ENCODE peak calls at places on chromosomes 4 and X, in eight cellular contexts. One of them, this sample, is unnamed.

GRCh38 chr4:89837385-89837995 is 529 bp upstream of the SNCA start:
- DNase-seq in mammary epithelial cell: peak; percentile 65
- DNase-seq in neural crest cell: peak; percentile 59
- DNase-seq in pancreas: no peak
- DNase-seq in choroid plexus epithelial cell: peak; percentile 37
- DNase-seq in endothelial cell of umbilical vein: peak; percentile 79
- DNase-seq in BE2C: peak; percentile 52
- DNase-seq in lower lobe of right lung: no peak
- DNase-seq in this sample: peak; percentile 51

GRCh38 chrX:31854716-31855115 is 782.9 kb upstream of the FTHL17 start:
- DNase-seq in choroid plexus epithelial cell: no peak
- DNase-seq in endothelial cell of umbilical vein: no peak
- DNase-seq in BE2C: no peak
- DNase-seq in lower lobe of right lung: no peak
- DNase-seq in pancreas: no peak
- DNase-seq in mammary epithelial cell: no peak
- DNase-seq in neural crest cell: no peak
- DNase-seq in this sample: no peak

GRCh38 chr4:126513596-126513995 is 1119.2 kb upstream of the INTU start:
- DNase-seq in BE2C: no peak
- DNase-seq in neural crest cell: no peak
- DNase-seq in mammary epithelial cell: no peak
- DNase-seq in pancreas: no peak
- DNase-seq in choroid plexus epithelial cell: no peak
- DNase-seq in endothelial cell of umbilical vein: no peak
- DNase-seq in lower lobe of right lung: no peak
- DNase-seq in this sample: no peak

GRCh38 chr4:90852232-90852631 is 725.0 kb downstream of the CCSER1 start:
- DNase-seq in lower lobe of right lung: no peak
- DNase-seq in choroid plexus epithelial cell: no peak
- DNase-seq in BE2C: peak; percentile 39
- DNase-seq in neural crest cell: no peak
- DNase-seq in endothelial cell of umbilical vein: no peak
- DNase-seq in pancreas: no peak
- DNase-seq in mammary epithelial cell: no peak
- DNase-seq in this sample: no peak

GRCh38 chrX:131747173-131747572 is 203.3 kb downstream of the OR13H1 start:
- DNase-seq in BE2C: no peak
- DNase-seq in lower lobe of right lung: no peak
- DNase-seq in mammary epithelial cell: peak; percentile 81
- DNase-seq in endothelial cell of umbilical vein: no peak
- DNase-seq in neural crest cell: no peak
- DNase-seq in pancreas: peak; percentile 87
- DNase-seq in choroid plexus epithelial cell: no peak
- DNase-seq in this sample: peak; percentile 34

GRCh38 chrX:14362731-14363130 is 166.6 kb upstream of the GLRA2 start:
- DNase-seq in pancreas: no peak
- DNase-seq in endothelial cell of umbilical vein: no peak
- DNase-seq in choroid plexus epithelial cell: peak; percentile 8
- DNase-seq in mammary epithelial cell: no peak
- DNase-seq in lower lobe of right lung: no peak
- DNase-seq in neural crest cell: no peak
- DNase-seq in BE2C: no peak
- DNase-seq in this sample: no peak

GRCh38 chr4:86269354-86269753 is 90.5 kb downstream of the MAPK10 start:
- DNase-seq in endothelial cell of umbilical vein: no peak
- DNase-seq in BE2C: no peak
- DNase-seq in neural crest cell: no peak
- DNase-seq in pancreas: no peak
- DNase-seq in mammary epithelial cell: no peak
- DNase-seq in lower lobe of right lung: no peak
- DNase-seq in choroid plexus epithelial cell: no peak
- DNase-seq in this sample: no peak

GRCh38 chrX:38563006-38563405 is 1.7 kb downstream of the TSPAN7 start:
- DNase-seq in pancreas: no peak
- DNase-seq in BE2C: no peak
- DNase-seq in mammary epithelial cell: no peak
- DNase-seq in lower lobe of right lung: no peak
- DNase-seq in endothelial cell of umbilical vein: no peak
- DNase-seq in choroid plexus epithelial cell: no peak
- DNase-seq in neural crest cell: no peak
- DNase-seq in this sample: no peak

GRCh38 chrX:133085785-133086184 is 11.1 kb downstream of the USP26 start:
- DNase-seq in mammary epithelial cell: peak; percentile 83
- DNase-seq in lower lobe of right lung: no peak
- DNase-seq in endothelial cell of umbilical vein: no peak
- DNase-seq in BE2C: no peak
- DNase-seq in choroid plexus epithelial cell: no peak
- DNase-seq in neural crest cell: no peak
- DNase-seq in pancreas: peak; percentile 19
- DNase-seq in this sample: no peak

GRCh38 chrX:84993150-84993549 is 10.5 kb upstream of the APOOL start:
- DNase-seq in neural crest cell: no peak
- DNase-seq in choroid plexus epithelial cell: no peak
- DNase-seq in lower lobe of right lung: no peak
- DNase-seq in BE2C: no peak
- DNase-seq in pancreas: no peak
- DNase-seq in mammary epithelial cell: no peak
- DNase-seq in endothelial cell of umbilical vein: no peak
- DNase-seq in this sample: no peak

GRCh38 chrX:110992611-110993010 is 103.4 kb upstream of the PAK3 start:
- DNase-seq in pancreas: peak; percentile 51
- DNase-seq in lower lobe of right lung: no peak
- DNase-seq in neural crest cell: peak; percentile 9
- DNase-seq in mammary epithelial cell: peak; percentile 20
- DNase-seq in choroid plexus epithelial cell: peak; percentile 9
- DNase-seq in BE2C: peak; percentile 10
- DNase-seq in endothelial cell of umbilical vein: no peak
- DNase-seq in this sample: peak; percentile 16

GRCh38 chrX:56600141-56600540 is 36.7 kb downstream of the UBQLN2 start:
- DNase-seq in choroid plexus epithelial cell: peak; percentile 19
- DNase-seq in pancreas: no peak
- DNase-seq in neural crest cell: no peak
- DNase-seq in endothelial cell of umbilical vein: peak; percentile 15
- DNase-seq in mammary epithelial cell: no peak
- DNase-seq in BE2C: no peak
- DNase-seq in lower lobe of right lung: no peak
- DNase-seq in this sample: no peak

GRCh38 chr4:89836897-89837384 is at the start of gene SNCA:
- DNase-seq in choroid plexus epithelial cell: peak; percentile 39
- DNase-seq in mammary epithelial cell: peak; percentile 81
- DNase-seq in neural crest cell: peak; percentile 76
- DNase-seq in lower lobe of right lung: peak; percentile 55
- DNase-seq in BE2C: peak; percentile 80
- DNase-seq in pancreas: peak; percentile 25
- DNase-seq in endothelial cell of umbilical vein: peak; percentile 89
- DNase-seq in this sample: peak; percentile 32

GRCh38 chrX:124086411-124086810 is 124.9 kb downstream of the STAG2 start:
- DNase-seq in BE2C: no peak
- DNase-seq in pancreas: no peak
- DNase-seq in lower lobe of right lung: no peak
- DNase-seq in mammary epithelial cell: no peak
- DNase-seq in endothelial cell of umbilical vein: no peak
- DNase-seq in neural crest cell: no peak
- DNase-seq in choroid plexus epithelial cell: no peak
- DNase-seq in this sample: no peak

GRCh38 chr4:87038837-87039715 is 104.3 kb downstream of the AFF1 start:
- DNase-seq in BE2C: peak; percentile 78
- DNase-seq in choroid plexus epithelial cell: peak; percentile 82
- DNase-seq in lower lobe of right lung: peak; percentile 52
- DNase-seq in pancreas: peak; percentile 77
- DNase-seq in mammary epithelial cell: peak; percentile 89
- DNase-seq in endothelial cell of umbilical vein: peak; percentile 88
- DNase-seq in neural crest cell: peak; percentile 59
- DNase-seq in this sample: no peak

GRCh38 chr4:52729586-52729985 is 21.6 kb downstream of the ERVMER34-1 start:
- DNase-seq in BE2C: no peak
- DNase-seq in endothelial cell of umbilical vein: no peak
- DNase-seq in pancreas: no peak
- DNase-seq in mammary epithelial cell: no peak
- DNase-seq in choroid plexus epithelial cell: no peak
- DNase-seq in neural crest cell: no peak
- DNase-seq in lower lobe of right lung: no peak
- DNase-seq in this sample: no peak

GRCh38 chr4:182235016-182235415 is 8.2 kb upstream of the TENM3 start:
- DNase-seq in choroid plexus epithelial cell: no peak
- DNase-seq in pancreas: no peak
- DNase-seq in BE2C: no peak
- DNase-seq in neural crest cell: no peak
- DNase-seq in mammary epithelial cell: no peak
- DNase-seq in endothelial cell of umbilical vein: no peak
- DNase-seq in lower lobe of right lung: no peak
- DNase-seq in this sample: no peak

GRCh38 chr4:139710073-139710472 is 44.5 kb downstream of the MGST2 start:
- DNase-seq in mammary epithelial cell: no peak
- DNase-seq in pancreas: no peak
- DNase-seq in neural crest cell: no peak
- DNase-seq in endothelial cell of umbilical vein: no peak
- DNase-seq in BE2C: no peak
- DNase-seq in choroid plexus epithelial cell: no peak
- DNase-seq in lower lobe of right lung: no peak
- DNase-seq in this sample: no peak

GRCh38 chr4:139709660-139710059 is 44.0 kb downstream of the MGST2 start:
- DNase-seq in neural crest cell: no peak
- DNase-seq in lower lobe of right lung: no peak
- DNase-seq in mammary epithelial cell: no peak
- DNase-seq in choroid plexus epithelial cell: no peak
- DNase-seq in endothelial cell of umbilical vein: no peak
- DNase-seq in pancreas: no peak
- DNase-seq in BE2C: no peak
- DNase-seq in this sample: no peak

GRCh38 chr4:139700568-139700967 is 34.9 kb downstream of the MGST2 start:
- DNase-seq in lower lobe of right lung: no peak
- DNase-seq in pancreas: no peak
- DNase-seq in BE2C: no peak
- DNase-seq in endothelial cell of umbilical vein: no peak
- DNase-seq in neural crest cell: no peak
- DNase-seq in mammary epithelial cell: no peak
- DNase-seq in choroid plexus epithelial cell: no peak
- DNase-seq in this sample: no peak

DNA sequence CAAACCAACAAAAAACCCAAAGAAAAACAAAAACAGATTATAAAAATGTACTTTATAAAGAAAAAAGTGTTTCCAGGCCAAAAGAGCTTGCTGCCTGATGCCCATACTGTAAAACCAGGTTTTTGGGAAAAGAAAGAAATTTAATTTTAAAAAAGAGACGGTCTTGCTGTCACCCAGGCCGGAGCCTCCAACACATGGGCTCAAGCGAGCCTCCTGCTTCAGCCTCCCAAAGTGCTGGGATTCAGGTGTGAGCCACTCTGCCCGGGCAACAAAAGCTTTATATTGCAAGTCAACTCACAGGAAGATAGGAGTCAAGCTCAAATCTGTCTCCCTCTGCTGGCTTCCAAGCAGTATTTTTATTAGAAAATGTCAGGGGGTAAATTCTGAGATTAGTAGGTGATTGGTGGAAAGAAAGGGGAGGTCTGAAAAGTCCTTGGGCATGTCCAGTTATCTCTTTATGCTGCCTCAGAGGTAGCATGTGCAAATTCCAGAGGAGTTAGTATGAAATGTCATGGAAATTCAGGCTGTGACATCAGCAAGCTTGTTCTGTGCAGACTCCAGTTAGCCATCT is 39.4 kb downstream of the MGST2 start:
- DNase-seq in lower lobe of right lung: no peak
- DNase-seq in choroid plexus epithelial cell: peak; percentile 41
- DNase-seq in neural crest cell: no peak
- DNase-seq in endothelial cell of umbilical vein: peak; percentile 15
- DNase-seq in pancreas: no peak
- DNase-seq in mammary epithelial cell: no peak
- DNase-seq in BE2C: no peak
- DNase-seq in this sample: no peak
- TF ChIP-seq CTCF in lower lobe of right lung: no peak
- TF ChIP-seq CTCF in choroid plexus epithelial cell: peak; percentile 45
- TF ChIP-seq CTCF in neural crest cell: peak; percentile 48
- TF ChIP-seq CTCF in endothelial cell of umbilical vein: peak; percentile 19
- TF ChIP-seq CTCF in pancreas: no peak
- TF ChIP-seq CTCF in mammary epithelial cell: no peak
- TF ChIP-seq CTCF in BE2C: peak; percentile 49
- TF ChIP-seq CTCF in this sample: no peak

GRCh38 chrX:68238568-68238967 is 194.7 kb downstream of the OPHN1 start:
- DNase-seq in choroid plexus epithelial cell: no peak
- DNase-seq in endothelial cell of umbilical vein: no peak
- DNase-seq in pancreas: no peak
- DNase-seq in neural crest cell: no peak
- DNase-seq in lower lobe of right lung: no peak
- DNase-seq in BE2C: no peak
- DNase-seq in mammary epithelial cell: no peak
- DNase-seq in this sample: no peak
- TF ChIP-seq CTCF in choroid plexus epithelial cell: peak; percentile 51
- TF ChIP-seq CTCF in endothelial cell of umbilical vein: peak; percentile 42
- TF ChIP-seq CTCF in pancreas: no peak
- TF ChIP-seq CTCF in neural crest cell: peak; percentile 41
- TF ChIP-seq CTCF in lower lobe of right lung: peak; percentile 30
- TF ChIP-seq CTCF in BE2C: no peak
- TF ChIP-seq CTCF in mammary epithelial cell: peak; percentile 39
- TF ChIP-seq CTCF in this sample: peak; percentile 48

GRCh38 chr4:78624048-78624447 is 72.5 kb downstream of the ANXA3 start:
- DNase-seq in pancreas: no peak
- DNase-seq in BE2C: no peak
- DNase-seq in endothelial cell of umbilical vein: no peak
- DNase-seq in neural crest cell: no peak
- DNase-seq in lower lobe of right lung: no peak
- DNase-seq in choroid plexus epithelial cell: no peak
- DNase-seq in mammary epithelial cell: peak; percentile 15
- DNase-seq in this sample: no peak

GRCh38 chr4:78625073-78625472 is 73.5 kb downstream of the ANXA3 start:
- DNase-seq in neural crest cell: no peak
- DNase-seq in pancreas: no peak
- DNase-seq in choroid plexus epithelial cell: no peak
- DNase-seq in lower lobe of right lung: no peak
- DNase-seq in endothelial cell of umbilical vein: no peak
- DNase-seq in BE2C: no peak
- DNase-seq in mammary epithelial cell: no peak
- DNase-seq in this sample: peak; percentile 15

GRCh38 chr4:78629991-78630541 is 78.5 kb downstream of the ANXA3 start:
- DNase-seq in lower lobe of right lung: peak; percentile 55
- DNase-seq in pancreas: peak; percentile 31
- DNase-seq in choroid plexus epithelial cell: no peak
- DNase-seq in BE2C: peak; percentile 56
- DNase-seq in mammary epithelial cell: no peak
- DNase-seq in neural crest cell: no peak
- DNase-seq in endothelial cell of umbilical vein: no peak
- DNase-seq in this sample: no peak

GRCh38 chr4:78627046-78627965 is 75.7 kb downstream of the ANXA3 start:
- DNase-seq in lower lobe of right lung: no peak
- DNase-seq in pancreas: no peak
- DNase-seq in neural crest cell: no peak
- DNase-seq in mammary epithelial cell: peak; percentile 86
- DNase-seq in BE2C: no peak
- DNase-seq in choroid plexus epithelial cell: no peak
- DNase-seq in endothelial cell of umbilical vein: no peak
- DNase-seq in this sample: no peak

GRCh38 chr4:78627966-78628678 is 76.6 kb downstream of the ANXA3 start:
- DNase-seq in choroid plexus epithelial cell: no peak
- DNase-seq in pancreas: no peak
- DNase-seq in neural crest cell: no peak
- DNase-seq in mammary epithelial cell: no peak
- DNase-seq in lower lobe of right lung: no peak
- DNase-seq in BE2C: no peak
- DNase-seq in endothelial cell of umbilical vein: no peak
- DNase-seq in this sample: no peak
- TF ChIP-seq CTCF in choroid plexus epithelial cell: no peak
- TF ChIP-seq CTCF in pancreas: no peak
- TF ChIP-seq CTCF in neural crest cell: no peak
- TF ChIP-seq CTCF in mammary epithelial cell: no peak
- TF ChIP-seq CTCF in lower lobe of right lung: no peak
- TF ChIP-seq CTCF in BE2C: no peak
- TF ChIP-seq CTCF in endothelial cell of umbilical vein: no peak
- TF ChIP-seq CTCF in this sample: no peak

GRCh38 chr4:112951362-112951962 is 98.0 kb upstream of the ANK2 start:
- DNase-seq in pancreas: no peak
- DNase-seq in BE2C: no peak
- DNase-seq in lower lobe of right lung: no peak
- DNase-seq in neural crest cell: no peak
- DNase-seq in mammary epithelial cell: no peak
- DNase-seq in endothelial cell of umbilical vein: peak; percentile 39
- DNase-seq in choroid plexus epithelial cell: peak; percentile 40
- DNase-seq in this sample: no peak
- TF ChIP-seq CTCF in pancreas: no peak
- TF ChIP-seq CTCF in BE2C: peak; percentile 46
- TF ChIP-seq CTCF in lower lobe of right lung: peak; percentile 55
- TF ChIP-seq CTCF in neural crest cell: peak; percentile 78
- TF ChIP-seq CTCF in mammary epithelial cell: peak; percentile 42
- TF ChIP-seq CTCF in endothelial cell of umbilical vein: peak; percentile 19
- TF ChIP-seq CTCF in choroid plexus epithelial cell: peak; percentile 57
- TF ChIP-seq CTCF in this sample: peak; percentile 44